ENCODE peak calls at places on chromosomes 7 and 10, in six cellular contexts. One of them, this sample, is unnamed.

GRCh38 chr10:62844280-62845011 is 28.3 kb upstream of the EGR2 start:
- DNase-seq in foreskin fibroblast: no peak
- DNase-seq in HEK293T: no peak
- DNase-seq in activated effector memory CD4-positive, alpha-beta T cell treated with anti-CD3 and anti-CD28 coated beads, Interleukin-2, amount 50 U/mL, for 16 hours: peak
- DNase-seq in NCI-H345: no peak
- DNase-seq in A172: no peak
- DNase-seq in this sample: no peak

GRCh38 chr7:115332691-115333090 is 410.8 kb downstream of the MDFIC start:
- DNase-seq in activated effector memory CD4-positive, alpha-beta T cell treated with anti-CD3 and anti-CD28 coated beads, Interleukin-2, amount 50 U/mL, for 16 hours: no peak
- DNase-seq in HEK293T: no peak
- DNase-seq in foreskin fibroblast: peak
- DNase-seq in A172: no peak
- DNase-seq in NCI-H345: no peak
- DNase-seq in this sample: no peak

GRCh38 chr10:126392469-126392868 is 4.2 kb upstream of the ADAM12 start:
- DNase-seq in A172: no peak
- DNase-seq in foreskin fibroblast: no peak
- DNase-seq in activated effector memory CD4-positive, alpha-beta T cell treated with anti-CD3 and anti-CD28 coated beads, Interleukin-2, amount 50 U/mL, for 16 hours: no peak
- DNase-seq in NCI-H345: no peak
- DNase-seq in HEK293T: no peak
- DNase-seq in this sample: no peak

GRCh38 chr10:78336402-78336791 is 302.7 kb downstream of the RPS24 start:
- DNase-seq in HEK293T: no peak
- DNase-seq in activated effector memory CD4-positive, alpha-beta T cell treated with anti-CD3 and anti-CD28 coated beads, Interleukin-2, amount 50 U/mL, for 16 hours: peak
- DNase-seq in foreskin fibroblast: peak
- DNase-seq in NCI-H345: no peak
- DNase-seq in A172: peak
- DNase-seq in this sample: no peak

GRCh38 chr10:121459765-121460453 is 138.3 kb downstream of the FGFR2 start:
- DNase-seq in activated effector memory CD4-positive, alpha-beta T cell treated with anti-CD3 and anti-CD28 coated beads, Interleukin-2, amount 50 U/mL, for 16 hours: no peak
- DNase-seq in foreskin fibroblast: no peak
- DNase-seq in HEK293T: no peak
- DNase-seq in NCI-H345: no peak
- DNase-seq in A172: no peak
- DNase-seq in this sample: no peak

GRCh38 chr10:22365644-22366565 is 20.6 kb downstream of the SPAG6 start:
- DNase-seq in A172: no peak
- DNase-seq in HEK293T: no peak
- DNase-seq in activated effector memory CD4-positive, alpha-beta T cell treated with anti-CD3 and anti-CD28 coated beads, Interleukin-2, amount 50 U/mL, for 16 hours: no peak
- DNase-seq in NCI-H345: no peak
- DNase-seq in foreskin fibroblast: peak
- DNase-seq in this sample: no peak

GRCh38 chr7:27689045-27689877 is 26.6 kb upstream of the HIBADH start:
- DNase-seq in NCI-H345: peak
- DNase-seq in activated effector memory CD4-positive, alpha-beta T cell treated with anti-CD3 and anti-CD28 coated beads, Interleukin-2, amount 50 U/mL, for 16 hours: no peak
- DNase-seq in foreskin fibroblast: peak
- DNase-seq in HEK293T: peak
- DNase-seq in A172: peak
- DNase-seq in this sample: peak

GRCh38 chr10:90328896-90329295 is 528.9 kb downstream of the HTR7 start:
- DNase-seq in A172: no peak
- DNase-seq in HEK293T: no peak
- DNase-seq in foreskin fibroblast: no peak
- DNase-seq in activated effector memory CD4-positive, alpha-beta T cell treated with anti-CD3 and anti-CD28 coated beads, Interleukin-2, amount 50 U/mL, for 16 hours: no peak
- DNase-seq in NCI-H345: no peak
- DNase-seq in this sample: no peak

GRCh38 chr10:99731296-99732032 is 463 bp downstream of the COX15 start:
- DNase-seq in NCI-H345: no peak
- DNase-seq in activated effector memory CD4-positive, alpha-beta T cell treated with anti-CD3 and anti-CD28 coated beads, Interleukin-2, amount 50 U/mL, for 16 hours: no peak
- DNase-seq in foreskin fibroblast: no peak
- DNase-seq in A172: no peak
- DNase-seq in HEK293T: no peak
- DNase-seq in this sample: no peak

GRCh38 chr7:148982596-148983219 is 45.6 kb downstream of the PDIA4 start:
- DNase-seq in activated effector memory CD4-positive, alpha-beta T cell treated with anti-CD3 and anti-CD28 coated beads, Interleukin-2, amount 50 U/mL, for 16 hours: no peak
- DNase-seq in A172: peak
- DNase-seq in HEK293T: peak
- DNase-seq in NCI-H345: peak
- DNase-seq in foreskin fibroblast: peak
- DNase-seq in this sample: no peak

This sample was measured in T47D.